ENCODE peak calls at places on chromosomes 4 and X, in seven cellular contexts. S, Z, U, E, J, X and F are unnamed samples.

GRCh38 chrX:48683411-48683982 is at the start of gene WAS:
- DNase-seq in S (no peak), Z (no peak), U (no peak), E (no peak), J (no peak), X (no peak), F (no peak)

GRCh38 chrX:102155806-102156179 is at the start of gene BEX5:
- DNase-seq in S (peak), Z (peak), U (no peak), E (peak), J (no peak), X (no peak), F (peak)

GRCh38 chrX:24253469-24253868 is 60.4 kb downstream of the SUPT20HL2 start:
- DNase-seq in S (no peak), Z (no peak), U (no peak), E (no peak), J (no peak), X (no peak), F (no peak)

GRCh38 chrX:12080265-12080664 is 58.0 kb upstream of the FRMPD4 start:
- DNase-seq in S (peak), Z (peak), U (peak), E (no peak), J (peak), X (peak), F (peak)

GRCh38 chrX:74506310-74507115 is 85.2 kb downstream of the SLC16A2 start:
- DNase-seq in S (no peak), Z (no peak), U (no peak), E (no peak), J (no peak), X (no peak), F (no peak)

GRCh38 chr4:185204238-185204910 is 574 bp upstream of the CFAP97 start:
- DNase-seq in S (no peak), Z (no peak), U (no peak), E (no peak), J (no peak), X (peak), F (peak)

GRCh38 chr4:87559090-87559837 is 30.1 kb upstream of the SPARCL1 start:
- DNase-seq in S (peak), Z (peak), U (no peak), E (no peak), J (peak), X (no peak), F (peak)

GRCh38 chr4:7193040-7193958 is 961 bp downstream of the SORCS2 start:
- DNase-seq in S (no peak), Z (peak), U (no peak), E (no peak), J (no peak), X (no peak), F (peak)

GRCh38 chr4:8547912-8548730 is 32.1 kb upstream of the GPR78 start:
- DNase-seq in S (no peak), Z (no peak), U (no peak), E (no peak), J (peak), X (no peak), F (peak)

GRCh38 chr4:33725861-33726260 is 2518.5 kb downstream of the ARAP2 start:
- DNase-seq in S (no peak), Z (no peak), U (no peak), E (no peak), J (no peak), X (no peak), F (no peak)

GRCh38 chr4:78779280-78779679 is 3.1 kb downstream of the BMP2K start:
- DNase-seq in S (no peak), Z (no peak), U (peak), E (no peak), J (no peak), X (peak), F (no peak)

GRCh38 chr4:8475751-8476575 is 35.4 kb downstream of the TRMT44 start:
- DNase-seq in S (no peak), Z (no peak), U (no peak), E (no peak), J (no peak), X (no peak), F (no peak)

GRCh38 chr4:7335363-7336066 is 99.2 kb downstream of the PSAPL1 start:
- DNase-seq in S (peak), Z (peak), U (peak), E (peak), J (peak), X (peak), F (peak)

GRCh38 chr4:3073158-3074077 is 920 bp downstream of the HTT-AS start:
- DNase-seq in S (peak), Z (peak), U (peak), E (no peak), J (no peak), X (no peak), F (no peak)

GRCh38 chr4:48645225-48645794 is 134.8 kb downstream of the FRYL start:
- DNase-seq in S (no peak), Z (no peak), U (no peak), E (no peak), J (no peak), X (no peak), F (no peak)

GRCh38 chr4:175386776-175387507 is 425.1 kb downstream of the GPM6A start:
- DNase-seq in S (no peak), Z (peak), U (no peak), E (no peak), J (no peak), X (no peak), F (peak)

GRCh38 chr4:110278127-110278526 is 79.7 kb upstream of the ELOVL6 start:
- DNase-seq in S (no peak), Z (no peak), U (no peak), E (no peak), J (no peak), X (no peak), F (no peak)

GRCh38 chr4:123159479-123159878 is 237.1 kb upstream of the NUDT6 start:
- DNase-seq in S (no peak), Z (peak), U (no peak), E (no peak), J (no peak), X (no peak), F (peak)

GRCh38 chr4:74660866-74661265 is 133.5 kb downstream of the BTC start:
- DNase-seq in S (no peak), Z (no peak), U (no peak), E (no peak), J (peak), X (no peak), F (no peak)

DNA sequence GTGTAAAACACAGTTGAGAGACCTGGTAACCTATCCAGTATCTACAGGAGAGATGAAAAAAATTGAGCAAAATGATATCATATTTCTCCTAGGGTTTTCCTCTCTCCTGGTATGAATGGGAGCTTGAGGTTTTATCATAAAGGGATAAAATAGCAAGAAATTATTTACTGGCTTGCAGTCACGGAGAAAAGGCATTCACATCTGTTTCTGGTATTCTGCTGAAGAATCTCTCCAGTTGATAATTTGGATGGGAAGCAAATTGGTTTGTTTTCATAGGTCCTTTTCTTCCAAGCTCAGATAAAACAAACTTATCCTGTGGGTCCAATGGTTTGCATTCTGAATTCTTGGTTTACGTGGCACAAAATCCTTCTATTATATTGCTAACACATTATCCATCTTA is 83.1 kb upstream of the GYPA start:
- DNase-seq in S (no peak), Z (no peak), U (no peak), E (no peak), J (no peak), X (no peak), F (no peak)
- H2BK5ac ChIP-seq in S (no peak), Z (no peak), U (no peak), E (no peak), J (no peak), X (no peak), F (no peak)

DNA sequence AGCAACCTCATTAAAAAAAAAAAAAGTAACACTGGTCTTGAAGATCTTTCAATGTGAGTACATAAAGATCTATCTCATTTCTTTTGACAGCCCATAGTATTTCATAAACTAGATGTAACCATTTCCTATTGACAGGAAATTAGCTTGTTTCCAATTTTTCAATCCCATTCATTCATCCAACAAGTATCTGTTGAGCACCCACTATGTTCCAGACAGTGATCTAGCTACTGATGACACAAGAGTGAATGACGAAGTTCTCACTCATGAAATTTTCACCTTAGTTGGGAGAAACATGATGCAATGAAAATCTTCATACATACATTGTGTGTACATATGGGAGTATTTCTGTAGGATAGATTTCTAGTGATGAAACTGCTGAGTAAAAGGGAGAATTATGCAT is 1.7 kb downstream of the CD38 start:
- DNase-seq in S (no peak), Z (no peak), U (peak), E (no peak), J (peak), X (no peak), F (no peak)
- H3K4me2 ChIP-seq in S (no peak), Z (peak), U (no peak), E (peak), J (no peak), X (peak), F (no peak)

GRCh38 chrX:133913009-133913408 is 72.4 kb downstream of the GPC3 start:
- DNase-seq in S (no peak), Z (no peak), U (no peak), E (no peak), J (no peak), X (no peak), F (no peak)
- H2BK5ac ChIP-seq in S (no peak), Z (no peak), U (no peak), E (peak), J (no peak), X (no peak), F (no peak)

GRCh38 chr4:83535945-83536648 is at the start of gene GPAT3:
- DNase-seq in S (peak), Z (peak), U (peak), E (no peak), J (peak), X (peak), F (peak)
- H3K4me2 ChIP-seq in S (peak), Z (peak), U (peak), E (peak), J (peak), X (peak), F (peak)

GRCh38 chr4:105189855-105190650 is 43.4 kb downstream of the TET2 start:
- DNase-seq in S (no peak), Z (no peak), U (no peak), E (no peak), J (no peak), X (no peak), F (no peak)

GRCh38 chr4:105191621-105192210 is 45.0 kb downstream of the TET2 start:
- DNase-seq in S (no peak), Z (no peak), U (peak), E (no peak), J (peak), X (peak), F (no peak)

GRCh38 chr4:105192474-105192873 is 45.8 kb downstream of the TET2 start:
- DNase-seq in S (no peak), Z (no peak), U (no peak), E (no peak), J (no peak), X (no peak), F (no peak)

GRCh38 chr4:105194328-105195231 is 47.9 kb downstream of the TET2 start:
- DNase-seq in S (no peak), Z (no peak), U (peak), E (no peak), J (peak), X (peak), F (no peak)

DNA sequence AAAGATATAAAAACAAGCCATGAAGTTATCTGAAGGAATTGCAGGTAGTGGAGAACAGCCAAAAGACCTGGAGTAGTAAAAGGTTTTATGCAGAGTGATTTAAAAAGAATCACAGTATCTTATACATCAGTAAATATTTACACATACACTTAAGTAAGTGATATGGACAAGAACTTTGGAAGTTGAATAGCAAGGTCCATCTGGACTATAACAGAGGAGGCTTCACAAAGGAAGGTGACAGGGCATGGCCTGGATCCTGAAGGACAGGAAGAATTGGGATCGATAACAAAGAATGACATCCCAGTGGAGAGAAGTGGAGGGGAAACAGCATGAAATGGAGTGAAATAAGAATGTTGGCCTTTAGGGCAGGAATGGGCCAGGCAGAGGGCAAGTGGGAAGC is 46.2 kb downstream of the TET2 start:
- DNase-seq in S (no peak), Z (no peak), U (no peak), E (no peak), J (no peak), X (no peak), F (no peak)
- H2BK5ac ChIP-seq in S (no peak), Z (no peak), U (no peak), E (no peak), J (no peak), X (peak), F (no peak)

GRCh38 chr4:15681372-15682339 is at the start of gene FAM200B:
- DNase-seq in S (peak), Z (peak), U (peak), E (peak), J (peak), X (peak), F (peak)

GRCh38 chr4:15682790-15683495 is 1.3 kb downstream of the FAM200B start:
- DNase-seq in S (no peak), Z (no peak), U (peak), E (no peak), J (no peak), X (peak), F (no peak)

GRCh38 chr4:15684498-15684897 is 2.9 kb downstream of the FAM200B start:
- DNase-seq in S (no peak), Z (no peak), U (no peak), E (no peak), J (no peak), X (no peak), F (peak)

GRCh38 chr4:15681067-15681371 is 608 bp upstream of the FAM200B start:
- DNase-seq in S (no peak), Z (no peak), U (no peak), E (no peak), J (no peak), X (no peak), F (no peak)

DNA sequence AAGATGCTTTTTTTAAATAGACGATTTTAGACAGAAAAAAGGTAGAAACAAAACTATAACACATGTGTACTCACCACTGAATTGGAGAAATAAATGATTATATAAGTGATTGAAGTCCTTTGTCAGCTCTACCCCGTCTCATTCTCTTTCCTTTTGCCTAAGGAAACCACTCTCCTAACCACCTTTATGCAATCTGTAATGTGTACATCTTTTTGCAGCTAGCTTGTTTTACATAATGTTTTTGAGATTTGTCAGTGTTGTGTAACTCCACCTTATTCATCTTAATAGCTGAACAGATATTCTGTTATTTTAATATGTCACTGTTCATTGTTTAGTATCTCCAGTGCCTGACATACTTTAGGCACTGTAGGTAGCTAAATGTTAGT is 706 bp downstream of the FAM200B start:
- DNase-seq in S (no peak), Z (no peak), U (peak), E (no peak), J (no peak), X (no peak), F (no peak)
- H3K4me2 ChIP-seq in S (peak), Z (peak), U (peak), E (peak), J (peak), X (peak), F (peak)